ENCODE peak calls at places on chromosomes 11 and 22, in ten cellular contexts. O is coronary artery; J is brain pericyte; P is GM03348; A is activated T-helper 9 cell treated with anti-CD3 and anti-CD28 coated beads, Interleukin-2, amount 50 U/mL, for 16 hours; S is SK-N-DZ; T is SHP77; K is body of pancreas; D is stimulated activated CD8-positive, alpha-beta memory T cell treated with anti-CD3 and anti-CD28 coated beads, Interleukin-12 subunit alpha, Interleukin-12 subunit beta, amount 100 ng/mL, for 1 hour; G is CD4-positive, alpha-beta T cell. F is an unnamed sample.

GRCh38 chr11:119479685-119480275 is 56.8 kb upstream of the THY1 start:
- DNase-seq in O (peak), J (no peak), P (peak), A (no peak), S (peak), T (no peak), K (no peak), D (no peak), G (no peak), F (peak)

GRCh38 chr22:23325183-23325582 is 144.9 kb downstream of the BCR start:
- DNase-seq in O (no peak), J (no peak), P (no peak), A (no peak), S (no peak), T (no peak), K (no peak), D (no peak), G (no peak), F (no peak)

GRCh38 chr11:11177156-11177808 is 175.8 kb downstream of the CSNK2A3 start:
- DNase-seq in O (no peak), J (no peak), P (no peak), A (no peak), S (no peak), T (no peak), K (no peak), D (no peak), G (no peak), F (no peak)

GRCh38 chr11:1653541-1654387 is 24.2 kb downstream of the KRTAP5-5 start:
- DNase-seq in O (no peak), J (no peak), P (no peak), A (no peak), S (no peak), T (no peak), K (no peak), D (no peak), G (no peak), F (no peak)

GRCh38 chr11:134125507-134125906 is 56.6 kb downstream of the JAM3 start:
- DNase-seq in O (no peak), J (no peak), P (no peak), A (no peak), S (no peak), T (no peak), K (no peak), D (no peak), G (no peak), F (peak)

GRCh38 chr11:35223429-35223828 is 84.5 kb downstream of the CD44 start:
- DNase-seq in O (no peak), J (no peak), P (peak), A (no peak), S (peak), T (no peak), K (no peak), D (no peak), G (no peak), F (peak)

GRCh38 chr22:19630614-19631013 is 83.7 kb upstream of the SEPTIN5 start:
- DNase-seq in O (no peak), J (no peak), P (no peak), A (no peak), S (no peak), T (no peak), K (no peak), D (no peak), G (no peak), F (no peak)

GRCh38 chr22:31342389-31343125 is 3.6 kb downstream of the PATZ1 start:
- DNase-seq in O (no peak), J (no peak), P (no peak), A (no peak), S (no peak), T (no peak), K (no peak), D (no peak), G (no peak), F (peak)

GRCh38 chr11:63427971-63428508 is 58.5 kb downstream of the SLC22A9 start:
- DNase-seq in O (no peak), J (no peak), P (no peak), A (no peak), S (no peak), T (no peak), K (no peak), D (no peak), G (no peak), F (no peak)

GRCh38 chr22:22714600-22715361 is 70.4 kb downstream of the GGTLC2 start:
- DNase-seq in O (peak), J (no peak), P (no peak), A (no peak), S (no peak), T (no peak), K (no peak), D (no peak), G (no peak), F (no peak)

GRCh38 chr11:93622043-93622442 is 39.4 kb upstream of the CEP295 start:
- DNase-seq in O (no peak), J (no peak), P (no peak), A (no peak), S (no peak), T (no peak), K (no peak), D (no peak), G (no peak), F (no peak)

GRCh38 chr11:64178203-64178602 is 7.8 kb upstream of the STIP1 start:
- DNase-seq in O (no peak), J (no peak), P (no peak), A (no peak), S (no peak), T (no peak), K (no peak), D (no peak), G (no peak), F (no peak)

GRCh38 chr11:9765320-9766101 is 101.6 kb downstream of the SWAP70 start:
- DNase-seq in O (no peak), J (peak), P (peak), A (no peak), S (peak), T (peak), K (peak), D (no peak), G (no peak), F (peak)

GRCh38 chr22:49155039-49155808 is 672.4 kb downstream of the BRD1 start:
- DNase-seq in O (no peak), J (no peak), P (no peak), A (no peak), S (no peak), T (no peak), K (no peak), D (no peak), G (no peak), F (no peak)

GRCh38 chr11:43987384-43988039 is 45.1 kb downstream of the C11orf96 start:
- DNase-seq in O (peak), J (no peak), P (peak), A (no peak), S (no peak), T (no peak), K (peak), D (no peak), G (no peak), F (peak)

GRCh38 chr11:102268083-102268984 is 49.0 kb upstream of the BIRC3 start:
- DNase-seq in O (peak), J (no peak), P (peak), A (peak), S (peak), T (peak), K (peak), D (peak), G (peak), F (peak)

GRCh38 chr11:100681064-100681502 is 6.0 kb upstream of the ARHGAP42 start:
- DNase-seq in O (no peak), J (no peak), P (no peak), A (no peak), S (peak), T (peak), K (no peak), D (no peak), G (no peak), F (peak)

GRCh38 chr11:62601364-62602140 is at the start of gene MTA2:
- DNase-seq in O (peak), J (peak), P (peak), A (peak), S (peak), T (peak), K (peak), D (peak), G (peak), F (peak)

GRCh38 chr11:35540526-35540925 is 15.1 kb upstream of the PAMR1 start:
- DNase-seq in O (no peak), J (no peak), P (no peak), A (no peak), S (no peak), T (no peak), K (no peak), D (no peak), G (no peak), F (no peak)

GRCh38 chr22:24697671-24698082 is 76.8 kb downstream of the PIWIL3 start:
- DNase-seq in O (no peak), J (no peak), P (no peak), A (no peak), S (no peak), T (peak), K (peak), D (no peak), G (no peak), F (no peak)

GRCh38 chr22:45903355-45904149 is 73.4 kb downstream of the WNT7B start:
- DNase-seq in O (no peak), J (peak), P (peak), A (no peak), S (no peak), T (no peak), K (peak), D (no peak), G (no peak), F (peak)

GRCh38 chr11:119334173-119334930 is at the start of gene RNF26:
- DNase-seq in O (peak), J (peak), P (peak), A (peak), S (peak), T (peak), K (peak), D (peak), G (peak), F (peak)

GRCh38 chr11:114170226-114170625 is 110.7 kb downstream of the ZBTB16 start:
- DNase-seq in O (no peak), J (no peak), P (no peak), A (no peak), S (no peak), T (no peak), K (no peak), D (no peak), G (no peak), F (no peak)

GRCh38 chr11:126480410-126481302 is 125.2 kb downstream of the ST3GAL4 start:
- DNase-seq in O (peak), J (peak), P (peak), A (peak), S (peak), T (peak), K (peak), D (peak), G (peak), F (peak)

GRCh38 chr11:20070459-20070858 is 89.8 kb downstream of the DBX1 start:
- DNase-seq in O (no peak), J (peak), P (no peak), A (no peak), S (no peak), T (peak), K (no peak), D (no peak), G (no peak), F (peak)

GRCh38 chr11:61968758-61969390 is 1.4 kb upstream of the FTH1 start:
- DNase-seq in O (no peak), J (no peak), P (no peak), A (no peak), S (no peak), T (no peak), K (peak), D (no peak), G (no peak), F (no peak)

GRCh38 chr11:94706211-94706610 is 61.9 kb upstream of the AMOTL1 start:
- DNase-seq in O (no peak), J (no peak), P (peak), A (no peak), S (no peak), T (no peak), K (peak), D (no peak), G (no peak), F (peak)